ENCODE peak calls at places on chromosomes 2 and 18, in ten cellular contexts. T is T-cell; A is NCI-H460; D is NCI-H146; L is stimulated activated CD8-positive, alpha-beta memory T cell treated with anti-CD3 and anti-CD28 coated beads, Interleukin-4, amount 100 ng/mL, for 4 hours; P is uterus; O is ureter; Y is RKO; B is SK-MEL-5; Z is stomach. S is an unnamed sample.

GRCh38 chr2:74512744-74513604 is 1.3 kb upstream of the TLX2 start:
- DNase-seq in B (no peak), T (no peak), L (no peak), Z (no peak), O (no peak), A (no peak), Y (no peak), P (no peak), D (peak; percentile 31), S (no peak)

GRCh38 chr2:43791035-43791434 is 17.2 kb downstream of the DYNC2LI1 start:
- DNase-seq in A (no peak), P (no peak), B (peak; percentile 45), D (no peak), O (no peak), T (no peak), Y (no peak), L (no peak), Z (no peak), S (no peak)

GRCh38 chr2:39416172-39416571 is 20.9 kb downstream of the MAP4K3 start:
- DNase-seq in A (no peak), P (no peak), B (no peak), Y (no peak), T (no peak), Z (no peak), L (no peak), D (no peak), O (no peak), S (no peak)

GRCh38 chr18:140670-141266 is 17.6 kb upstream of the USP14 start:
- DNase-seq in T (no peak), Z (no peak), B (no peak), P (no peak), D (no peak), L (no peak), O (no peak), Y (no peak), A (no peak), S (no peak)

GRCh38 chr18:29161429-29161828 is 984.5 kb upstream of the CDH2 start:
- DNase-seq in Y (no peak), P (no peak), B (no peak), Z (no peak), A (no peak), O (no peak), L (no peak), T (no peak), D (no peak), S (no peak)

GRCh38 chr18:76475450-76476203 is 19.4 kb downstream of the ZNF516 start:
- DNase-seq in Y (no peak), T (no peak), A (no peak), Z (no peak), P (no peak), L (no peak), O (no peak), B (peak; percentile 63), D (peak; percentile 21), S (no peak)

GRCh38 chr2:84906900-84907714 is 1.7 kb downstream of the TMSB10 start:
- DNase-seq in L (no peak), Y (peak; percentile 94), Z (no peak), B (peak; percentile 68), A (peak; percentile 87), D (peak; percentile 43), P (peak; percentile 45), T (peak; percentile 42), O (peak; percentile 70), S (peak; percentile 67)

GRCh38 chr2:83364264-83364663 is 1094.8 kb downstream of the SUCLG1 start:
- DNase-seq in A (no peak), Z (no peak), T (no peak), L (no peak), B (no peak), P (no peak), O (no peak), Y (no peak), D (no peak), S (no peak)

GRCh38 chr2:85911836-85912692 is 23.3 kb upstream of the ST3GAL5 start:
- DNase-seq in O (no peak), L (no peak), Y (no peak), A (no peak), D (no peak), B (peak; percentile 69), P (no peak), Z (no peak), T (no peak), S (no peak)

GRCh38 chr2:196801986-196802385 is 2.5 kb upstream of the GTF3C3 start:
- DNase-seq in T (no peak), O (no peak), D (no peak), Y (no peak), P (no peak), L (no peak), A (no peak), B (no peak), Z (no peak), S (no peak)

GRCh38 chr2:40202798-40203400 is 249.0 kb downstream of the SLC8A1 start:
- DNase-seq in A (no peak), Y (no peak), Z (no peak), D (no peak), B (no peak), P (no peak), O (no peak), L (no peak), T (no peak), S (no peak)

GRCh38 chr18:22465859-22466602 is 48.3 kb upstream of the CTAGE1 start:
- DNase-seq in L (peak; percentile 21), Y (peak; percentile 48), D (no peak), O (no peak), B (peak; percentile 23), Z (no peak), A (peak; percentile 79), T (no peak), P (peak; percentile 61), S (no peak)

GRCh38 chr2:179446475-179447141 is 182.0 kb upstream of the SESTD1 start:
- DNase-seq in L (no peak), Y (no peak), A (no peak), Z (no peak), O (no peak), P (no peak), B (no peak), D (no peak), T (no peak), S (no peak)

GRCh38 chr2:158786897-158787296 is 8.2 kb upstream of the DAPL1 start:
- DNase-seq in B (no peak), O (no peak), P (no peak), L (no peak), T (no peak), A (no peak), Y (no peak), D (no peak), Z (no peak), S (no peak)

GRCh38 chr2:219508933-219509779 is 5.1 kb upstream of the ASIC4 start:
- DNase-seq in L (no peak), B (no peak), Y (no peak), O (no peak), D (no peak), A (no peak), Z (no peak), T (no peak), P (no peak), S (no peak)

GRCh38 chr2:109401370-109401769 is 212.4 kb downstream of the SEPTIN10 start:
- DNase-seq in B (no peak), D (no peak), A (no peak), P (no peak), O (no peak), Z (no peak), T (no peak), L (no peak), Y (no peak), S (no peak)

GRCh38 chr18:23077493-23078256 is 57.6 kb upstream of the CABLES1 start:
- DNase-seq in Y (no peak), D (no peak), L (no peak), B (peak; percentile 36), Z (peak; percentile 50), T (no peak), O (peak; percentile 58), P (no peak), A (peak; percentile 11), S (no peak)

GRCh38 chr18:9557250-9557943 is 57.0 kb downstream of the PPP4R1 start:
- DNase-seq in Y (no peak), B (no peak), L (no peak), D (no peak), A (no peak), O (no peak), T (no peak), Z (no peak), P (no peak), S (no peak)

GRCh38 chr2:239180526-239181073 is 220.2 kb downstream of the HDAC4 start:
- DNase-seq in Z (no peak), O (no peak), P (peak; percentile 11), A (no peak), B (no peak), D (no peak), Y (no peak), T (no peak), L (no peak), S (no peak)

GRCh38 chr2:109345091-109345490 is 216.1 kb downstream of the SH3RF3 start:
- DNase-seq in L (no peak), Y (no peak), O (no peak), A (no peak), D (no peak), B (no peak), T (no peak), Z (no peak), P (no peak), S (no peak)

GRCh38 chr2:192267484-192267883 is 72.8 kb upstream of the TMEFF2 start:
- DNase-seq in B (no peak), P (no peak), A (peak; percentile 29), D (no peak), O (no peak), T (no peak), Z (no peak), L (no peak), Y (peak; percentile 93), S (no peak)

GRCh38 chr2:181126311-181126710 is 145.9 kb downstream of the UBE2E3 start:
- DNase-seq in T (no peak), A (no peak), Y (no peak), Z (no peak), O (no peak), P (no peak), L (no peak), D (no peak), B (no peak), S (no peak)

GRCh38 chr2:211846714-211847113 is 691.9 kb downstream of the ERBB4 start:
- DNase-seq in L (no peak), A (no peak), T (no peak), B (no peak), Z (no peak), P (no peak), D (no peak), O (no peak), Y (no peak), S (no peak)

GRCh38 chr2:235541016-235541415 is 47.2 kb downstream of the AGAP1 start:
- DNase-seq in A (no peak), D (no peak), T (no peak), O (no peak), P (no peak), Y (no peak), L (no peak), B (no peak), Z (no peak), S (no peak)

GRCh38 chr2:200736646-200737274 is 75.0 kb upstream of the BZW1 start:
- DNase-seq in D (no peak), L (no peak), O (no peak), P (no peak), Y (no peak), T (no peak), B (no peak), A (no peak), Z (peak; percentile 47), S (no peak)

GRCh38 chr2:17517481-17518211 is 594 bp downstream of the RAD51AP2 start:
- DNase-seq in A (no peak), P (no peak), L (no peak), Z (no peak), B (no peak), T (no peak), Y (no peak), D (no peak), O (no peak), S (no peak)

GRCh38 chr2:139122711-139123158 is 342.5 kb upstream of the NXPH2 start:
- DNase-seq in T (no peak), L (no peak), Z (no peak), Y (peak; percentile 71), B (no peak), P (no peak), A (no peak), D (no peak), O (no peak), S (no peak)

GRCh38 chr2:29014811-29015414 is 33.8 kb downstream of the TOGARAM2 start:
- DNase-seq in Y (no peak), Z (peak; percentile 42), T (peak; percentile 65), B (no peak), O (no peak), P (no peak), L (peak; percentile 49), A (no peak), D (no peak), S (peak; percentile 76)

S was measured in central memory CD4-positive, alpha-beta T cell.